ENCODE peak calls at places on chromosomes 12 and 14, in seven cellular contexts. G is stimulated activated CD8-positive, alpha-beta memory T cell treated with anti-CD3 and anti-CD28 coated beads, Interleukin-7, amount 100 ng/mL, for 1 hour; W is ELF-1; L is NCI-H1436; P is activated CD4-positive, alpha-beta T cell treated with anti-CD3 and anti-CD28 coated beads for 1 hour; K is upper lobe of right lung; H is NCI-H748 treated with DMSO at 0.1 percent for 48 hours. U is an unnamed sample.

GRCh38 chr12:76026643-76027063 is 4.9 kb downstream of the PHLDA1 start:
- DNase-seq in W (no peak), K (no peak), P (no peak), G (no peak), L (no peak), H (no peak), U (no peak)

GRCh38 chr12:65800928-65801327 is 23.4 kb upstream of the HMGA2 start:
- DNase-seq in H (no peak), L (no peak), G (no peak), P (no peak), W (no peak), K (no peak), U (no peak)

GRCh38 chr12:94560416-94561221 is 89.7 kb downstream of the TMCC3 start:
- DNase-seq in W (peak; percentile 85), L (no peak), P (no peak), H (no peak), G (no peak), K (no peak), U (no peak)

GRCh38 chr12:27602516-27602915 is 78.5 kb downstream of the PPFIBP1 start:
- DNase-seq in H (no peak), L (no peak), G (no peak), K (no peak), W (no peak), P (no peak), U (no peak)

GRCh38 chr14:50018236-50019210 is 97.8 kb downstream of the VCPKMT start:
- DNase-seq in K (no peak), L (no peak), W (no peak), P (no peak), G (no peak), H (no peak), U (no peak)

GRCh38 chr12:124480469-124481256 is 86.7 kb downstream of the NCOR2 start:
- DNase-seq in G (no peak), P (no peak), W (no peak), H (no peak), K (no peak), L (no peak), U (peak; percentile 12)

GRCh38 chr14:64700290-64700689 is 3.9 kb upstream of the PLEKHG3 start:
- DNase-seq in W (no peak), P (no peak), K (no peak), G (no peak), L (no peak), H (no peak), U (no peak)

GRCh38 chr12:121769831-121770301 is 23.6 kb downstream of the RHOF start:
- DNase-seq in H (no peak), K (no peak), P (no peak), L (no peak), G (no peak), W (no peak), U (no peak)

GRCh38 chr12:17192721-17193120 is 586.8 kb upstream of the LMO3 start:
- DNase-seq in P (no peak), L (no peak), H (no peak), G (no peak), W (no peak), K (no peak), U (no peak)

GRCh38 chr12:8644345-8645248 is 18.0 kb downstream of the MFAP5 start:
- DNase-seq in P (no peak), H (no peak), L (no peak), G (no peak), W (no peak), K (no peak), U (peak; percentile 33)

GRCh38 chr12:108609535-108610335 is 11.9 kb upstream of the TMEM119 start:
- DNase-seq in G (no peak), L (no peak), H (no peak), K (no peak), W (no peak), P (no peak), U (no peak)

GRCh38 chr12:52992699-52993557 is 13.3 kb upstream of the EIF4B start:
- DNase-seq in P (no peak), L (no peak), W (peak; percentile 51), H (no peak), K (no peak), G (no peak), U (no peak)

GRCh38 chr14:101227611-101228594 is 324.4 kb upstream of the RTL1 start:
- DNase-seq in W (peak; percentile 66), G (no peak), K (no peak), L (no peak), P (no peak), H (no peak), U (no peak)

GRCh38 chr12:50261654-50262053 is 21.7 kb downstream of the LIMA1 start:
- DNase-seq in P (no peak), L (no peak), H (no peak), W (no peak), G (no peak), K (no peak), U (no peak)

GRCh38 chr12:3753549-3754284 is 808 bp upstream of the CRACR2A start:
- DNase-seq in G (no peak), L (no peak), H (no peak), K (no peak), W (peak; percentile 7), P (no peak), U (no peak)

GRCh38 chr14:56514663-56515371 is 64.8 kb upstream of the TMEM260 start:
- DNase-seq in G (no peak), W (no peak), L (no peak), K (no peak), H (no peak), P (no peak), U (no peak)

GRCh38 chr14:63745858-63746425 is 18.1 kb upstream of the SGPP1 start:
- DNase-seq in G (no peak), P (no peak), W (no peak), L (no peak), H (no peak), K (no peak), U (no peak)

GRCh38 chr12:66144796-66145754 is 14.5 kb upstream of the LLPH start:
- DNase-seq in L (peak; percentile 2), K (no peak), G (no peak), W (no peak), H (peak; percentile 7), P (no peak), U (no peak)

GRCh38 chr12:125015680-125016310 is 22.4 kb downstream of the BRI3BP start:
- DNase-seq in K (no peak), W (no peak), G (no peak), H (no peak), P (no peak), L (peak; percentile 95), U (no peak)

GRCh38 chr14:89221109-89221508 is 195.9 kb downstream of the FOXN3 start:
- DNase-seq in G (no peak), L (peak; percentile 36), W (no peak), H (peak; percentile 61), K (no peak), P (no peak), U (no peak)

GRCh38 chr12:111687255-111687654 is 1.4 kb downstream of the ACAD10 start:
- DNase-seq in W (no peak), G (no peak), P (no peak), H (no peak), K (no peak), L (no peak), U (no peak)

GRCh38 chr12:69672195-69672594 is 26.9 kb downstream of the BEST3 start:
- DNase-seq in L (no peak), K (no peak), G (no peak), W (peak; percentile 36), H (no peak), P (no peak), U (no peak)

GRCh38 chr12:131862084-131862441 is 32.4 kb upstream of the ULK1 start:
- DNase-seq in H (no peak), K (no peak), P (no peak), W (no peak), L (no peak), G (no peak), U (no peak)

GRCh38 chr14:101400815-101401214 is 160.5 kb upstream of the DIO3 start:
- DNase-seq in P (no peak), L (no peak), H (no peak), G (no peak), W (peak; percentile 14), K (no peak), U (no peak)

GRCh38 chr14:105340821-105341408 is 26.4 kb downstream of the PACS2 start:
- DNase-seq in G (no peak), H (no peak), L (no peak), P (no peak), W (no peak), K (no peak), U (no peak)

GRCh38 chr14:91149462-91149861 is 35.6 kb downstream of the DGLUCY start:
- DNase-seq in G (no peak), K (no peak), P (no peak), L (no peak), H (no peak), W (no peak), U (no peak)

GRCh38 chr12:124874988-124875802 is 11.5 kb upstream of the SCARB1 start:
- DNase-seq in L (no peak), H (no peak), P (no peak), W (no peak), K (no peak), G (no peak), U (no peak)

GRCh38 chr14:94936411-94936892 is 166.5 kb upstream of the GSC start:
- DNase-seq in W (no peak), G (no peak), P (no peak), K (no peak), H (peak; percentile 50), L (peak; percentile 74), U (no peak)

GRCh38 chr12:31029466-31029865 is 44.2 kb upstream of the DDX11 start:
- DNase-seq in L (no peak), G (no peak), H (no peak), K (no peak), W (no peak), P (no peak), U (no peak)